ENCODE peak calls at places on chromosome 15, in six cellular contexts. E is lower lobe of right lung, I is sigmoid colon, A is fibroblast of lung, J is K562, P is heart left ventricle. Y is an unnamed sample.
A peak's percentile ranks its signal among the peaks of the same experiment; 100 is the strongest.

GRCh38 chr15:92061511-92062200 is 208.1 kb downstream of the SLCO3A1 start:
- DNase-seq in A (no peak), P (no peak), I (no peak), J (no peak), E (no peak), Y (no peak)

GRCh38 chr15:59274126-59274970 is 67.7 kb downstream of the LDHAL6B start:
- DNase-seq in J (no peak), A (peak; percentile 20), I (no peak), P (no peak), E (no peak), Y (no peak)

GRCh38 chr15:69522361-69522760 is 69.7 kb downstream of the RPLP1 start:
- DNase-seq in E (no peak), A (no peak), I (no peak), P (no peak), J (no peak), Y (no peak)

GRCh38 chr15:64854041-64854440 is 12.3 kb downstream of the PLEKHO2 start:
- DNase-seq in P (no peak), I (peak; percentile 65), E (no peak), A (peak; percentile 50), J (no peak), Y (no peak)

GRCh38 chr15:36428102-36428845 is 151.2 kb upstream of the CDIN1 start:
- DNase-seq in A (peak; percentile 98), J (peak; percentile 76), E (no peak), P (no peak), I (no peak), Y (no peak)

GRCh38 chr15:101162701-101163483 is 89.0 kb downstream of the CHSY1 start:
- DNase-seq in J (no peak), I (peak; percentile 81), E (peak; percentile 71), A (peak; percentile 84), P (peak; percentile 92), Y (no peak)

GRCh38 chr15:78212546-78213424 is 21.6 kb downstream of the ACSBG1 start:
- DNase-seq in E (no peak), A (peak; percentile 74), P (peak; percentile 90), I (peak; percentile 88), J (peak; percentile 77), Y (no peak)

GRCh38 chr15:34436956-34437442 is 609 bp downstream of the GOLGA8A start:
- DNase-seq in J (peak; percentile 68), I (no peak), A (peak; percentile 34), E (peak; percentile 55), P (peak; percentile 35), Y (peak; percentile 67)

GRCh38 chr15:73078722-73079121 is 26.5 kb downstream of the NEO1 start:
- DNase-seq in E (no peak), A (peak; percentile 80), I (no peak), P (no peak), J (no peak), Y (no peak)

GRCh38 chr15:77577350-77577749 is 55.4 kb downstream of the LINGO1 start:
- DNase-seq in P (peak; percentile 26), A (no peak), E (no peak), I (no peak), J (no peak), Y (no peak)

GRCh38 chr15:56608140-56608778 is 125.0 kb downstream of the ZNF280D start:
- DNase-seq in E (no peak), J (no peak), A (no peak), I (no peak), P (no peak), Y (peak; percentile 59)

DNA sequence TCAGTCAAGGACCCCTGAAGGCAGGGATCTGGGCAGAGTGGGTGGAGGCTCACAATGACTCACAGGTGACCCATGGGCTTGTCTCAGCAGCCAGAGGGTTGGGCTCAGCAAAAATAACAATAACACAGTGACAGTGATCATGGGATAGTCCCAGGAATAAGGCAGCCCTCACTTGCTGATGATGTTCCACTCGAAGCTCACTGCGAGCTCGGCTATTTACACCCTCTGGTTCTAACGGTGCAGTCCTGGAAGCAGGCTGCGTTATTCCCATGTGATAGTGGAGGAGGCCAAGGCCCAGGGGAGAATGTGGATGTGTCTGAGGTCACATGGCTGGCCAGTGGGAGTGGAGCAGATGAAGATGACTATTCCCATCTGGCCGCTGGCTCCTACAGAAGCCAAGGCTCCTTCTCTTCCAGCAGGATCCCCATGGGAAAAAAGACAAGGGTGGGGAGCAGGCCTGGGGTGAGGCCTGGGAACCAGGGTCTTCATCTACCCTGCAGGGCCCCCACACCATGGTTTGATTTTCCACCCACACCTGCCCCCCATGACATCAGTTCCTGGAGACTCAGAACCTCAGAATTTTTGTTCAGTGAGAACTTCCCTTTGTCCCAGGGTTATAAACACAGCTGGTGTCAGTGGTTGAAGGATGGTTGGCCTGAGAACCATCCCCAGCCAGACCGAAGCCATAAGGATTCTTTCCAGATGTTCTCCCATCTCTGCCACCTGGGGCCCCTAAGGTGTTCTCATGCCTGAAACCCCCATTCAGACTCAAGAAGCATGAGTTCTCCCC is 16.4 kb downstream of the CCDC33 start:
- DNase-seq in E (no peak), A (no peak), J (no peak), I (no peak), P (peak; percentile 33), Y (no peak)
- TF ChIP-seq CTCF in E (no peak), A (no peak), J (no peak), I (no peak), P (no peak), Y (no peak)

GRCh38 chr15:67422296-67422695 is 98.6 kb upstream of the C15orf61 start:
- DNase-seq in P (no peak), J (no peak), E (no peak), A (no peak), I (no peak), Y (no peak)
- TF ChIP-seq CTCF in P (no peak), J (peak; percentile 53), E (no peak), A (no peak), I (no peak), Y (no peak)

DNA sequence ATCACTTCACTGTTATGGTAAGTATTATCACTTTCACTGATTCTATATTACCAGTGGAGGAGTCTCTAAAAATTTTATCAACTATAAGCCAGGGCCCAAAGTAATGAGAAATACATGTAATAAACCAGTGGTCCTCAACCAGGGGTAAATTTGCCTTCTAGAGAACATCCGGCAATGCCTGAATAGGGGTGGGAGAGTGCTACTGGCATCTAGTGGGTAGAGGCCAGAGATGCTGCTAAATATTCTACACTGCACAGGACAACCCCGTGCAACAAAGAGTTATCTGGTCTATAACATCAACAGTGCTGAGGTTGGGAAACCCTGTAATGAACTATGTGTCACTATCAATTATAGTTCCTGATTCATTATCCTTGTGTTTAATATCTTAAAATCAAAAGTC is 2.2 kb downstream of the LYSMD2 start:
- DNase-seq in I (no peak), P (no peak), J (no peak), A (no peak), E (no peak), Y (no peak)
- TF ChIP-seq CTCF in I (no peak), P (no peak), J (no peak), A (no peak), E (no peak), Y (peak; percentile 29)

GRCh38 chr15:82103500-82103899 is 57.7 kb upstream of the MEX3B start:
- DNase-seq in J (no peak), I (no peak), P (no peak), A (no peak), E (no peak), Y (no peak)
- TF ChIP-seq CTCF in J (peak; percentile 59), I (no peak), P (peak; percentile 16), A (peak; percentile 8), E (no peak), Y (no peak)

GRCh38 chr15:37682304-37682703 is 252.1 kb upstream of the TMCO5A start:
- DNase-seq in A (peak; percentile 27), I (no peak), P (no peak), J (no peak), E (no peak), Y (no peak)

GRCh38 chr15:37679627-37680026 is 254.8 kb upstream of the TMCO5A start:
- DNase-seq in E (no peak), P (no peak), J (no peak), I (no peak), A (no peak), Y (no peak)

GRCh38 chr15:37678124-37678523 is 256.3 kb upstream of the TMCO5A start:
- DNase-seq in A (no peak), I (no peak), J (no peak), E (no peak), P (no peak), Y (no peak)
- TF ChIP-seq CTCF in A (no peak), I (no peak), J (no peak), E (no peak), P (no peak), Y (no peak)

GRCh38 chr15:39558421-39558820 is 22.5 kb upstream of the THBS1 start:
- DNase-seq in E (no peak), J (no peak), I (no peak), A (no peak), P (no peak), Y (no peak)

GRCh38 chr15:39554746-39555387 is 26.0 kb upstream of the THBS1 start:
- DNase-seq in I (no peak), E (no peak), J (no peak), A (no peak), P (no peak), Y (no peak)

GRCh38 chr15:39553947-39554731 is 26.7 kb upstream of the THBS1 start:
- DNase-seq in E (no peak), A (no peak), J (no peak), P (no peak), I (peak; percentile 85), Y (peak; percentile 20)

GRCh38 chr15:39556461-39556860 is 24.4 kb upstream of the THBS1 start:
- DNase-seq in P (no peak), I (no peak), E (no peak), J (no peak), A (peak; percentile 88), Y (no peak)

DNA sequence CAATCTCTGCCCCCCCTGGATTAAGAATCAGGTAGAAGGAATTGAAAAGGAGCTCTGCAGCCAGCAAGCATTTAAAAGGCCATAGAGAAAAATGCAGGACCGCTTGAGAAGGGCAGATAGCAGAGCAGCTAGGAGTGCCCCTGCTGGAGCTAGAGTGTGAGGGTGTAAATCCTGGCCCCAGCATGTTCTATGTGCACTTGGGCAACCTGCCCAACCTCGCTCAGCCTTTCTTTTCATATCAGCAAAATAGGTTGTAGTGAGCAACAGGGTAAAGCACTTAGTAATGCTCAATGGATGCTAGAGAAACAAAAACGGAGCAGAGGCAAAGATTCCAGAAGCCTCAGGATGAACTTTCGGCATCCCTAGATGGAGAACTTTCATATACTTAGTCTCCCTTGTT is 25.0 kb upstream of the THBS1 start:
- DNase-seq in E (no peak), A (peak; percentile 15), P (no peak), J (no peak), I (no peak), Y (no peak)
- TF ChIP-seq CTCF in E (no peak), A (no peak), P (no peak), J (no peak), I (no peak), Y (no peak)

GRCh38 chr15:79310985-79311900 is at the start of gene TMED3:
- DNase-seq in P (peak; percentile 75), J (peak; percentile 98), A (peak; percentile 88), E (peak; percentile 87), I (peak; percentile 75), Y (peak; percentile 98)
- TF ChIP-seq CTCF in P (no peak), J (peak; percentile 41), A (no peak), E (peak; percentile 22), I (no peak), Y (peak; percentile 41)

Y was measured in GM10248.